ENCODE peak calls at places on chromosomes 12 and 14, in eight cellular contexts. M is A549; Q is CD8-positive, alpha-beta T cell; F is Panc1; S is GM23338; W is body of pancreas; G is thyroid gland; O is K562. P is an unnamed sample.

GRCh38 chr12:51326762-51327439 is 2.9 kb upstream of the BIN2 start:
- DNase-seq in G (no peak), F (no peak), O (peak; percentile 55), W (no peak), Q (no peak), S (no peak), M (no peak), P (no peak)

GRCh38 chr12:4153343-4153892 is 120.1 kb upstream of the CCND2 start:
- DNase-seq in W (no peak), F (no peak), G (no peak), Q (no peak), M (no peak), S (no peak), O (peak; percentile 76), P (no peak)

GRCh38 chr14:75101491-75101890 is 25.4 kb downstream of the NEK9 start:
- DNase-seq in W (no peak), F (no peak), Q (no peak), M (no peak), G (no peak), O (no peak), S (no peak), P (no peak)

GRCh38 chr14:105701456-105702274 is 175.3 kb downstream of the TMEM121 start:
- DNase-seq in W (no peak), O (no peak), S (no peak), F (no peak), G (no peak), Q (no peak), M (no peak), P (no peak)

GRCh38 chr14:58149196-58149595 is 2.8 kb downstream of the ARMH4 start:
- DNase-seq in F (no peak), M (no peak), W (no peak), G (no peak), S (peak; percentile 39), Q (no peak), O (no peak), P (no peak)

GRCh38 chr14:97523936-97524335 is 726.8 kb downstream of the VRK1 start:
- DNase-seq in F (no peak), M (no peak), O (no peak), W (no peak), S (no peak), G (no peak), Q (no peak), P (no peak)

GRCh38 chr14:81423504-81423903 is 23.4 kb upstream of the STON2 start:
- DNase-seq in S (no peak), G (no peak), W (no peak), F (no peak), O (no peak), Q (no peak), M (no peak), P (no peak)

GRCh38 chr12:49483621-49484020 is 55.2 kb upstream of the KCNH3 start:
- DNase-seq in Q (no peak), F (no peak), S (peak; percentile 20), O (no peak), G (no peak), M (no peak), W (no peak), P (no peak)

GRCh38 chr14:106808458-106808857 is 1282.1 kb downstream of the TMEM121 start:
- DNase-seq in Q (no peak), M (no peak), S (no peak), G (no peak), F (no peak), O (no peak), W (no peak), P (no peak)

GRCh38 chr12:57193706-57194245 is 22.8 kb upstream of the NXPH4 start:
- DNase-seq in G (no peak), W (no peak), F (no peak), M (no peak), Q (no peak), O (no peak), S (no peak), P (no peak)

DNA sequence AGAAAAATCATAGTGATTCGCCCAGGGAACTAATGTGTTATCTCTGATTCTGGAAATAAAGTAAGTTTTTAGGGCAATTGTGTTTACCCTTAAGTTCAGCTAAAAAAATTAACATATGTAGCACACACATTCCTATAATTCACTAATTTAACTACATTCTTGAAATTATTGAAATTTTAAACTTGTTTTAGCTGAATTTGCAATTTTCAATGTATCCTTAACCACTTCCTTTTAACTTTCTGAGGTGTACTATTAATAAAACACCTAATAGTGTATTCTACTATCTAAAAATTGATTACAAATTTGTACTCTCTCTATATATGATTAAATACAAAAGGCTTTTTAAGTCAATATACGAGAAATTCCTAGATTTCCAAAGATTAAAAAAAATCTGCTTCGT is 2.2 kb downstream of the KLHL28 start:
- DNase-seq in S (no peak), F (no peak), W (no peak), M (no peak), O (no peak), G (no peak), Q (no peak), P (no peak)
- H3K4me1 ChIP-seq in S (peaks cover 17% of the 10 kb centered on the region), F (peaks cover 9% of the 10 kb centered on the region), W (peaks cover 25% of the 10 kb centered on the region), M (peaks cover 27% of the 10 kb centered on the region), O (no peaks in the 10 kb centered on the region), G (peaks cover 25% of the 10 kb centered on the region), Q (peaks cover 50% of the 10 kb centered on the region), P (no peaks in the 10 kb centered on the region)

DNA sequence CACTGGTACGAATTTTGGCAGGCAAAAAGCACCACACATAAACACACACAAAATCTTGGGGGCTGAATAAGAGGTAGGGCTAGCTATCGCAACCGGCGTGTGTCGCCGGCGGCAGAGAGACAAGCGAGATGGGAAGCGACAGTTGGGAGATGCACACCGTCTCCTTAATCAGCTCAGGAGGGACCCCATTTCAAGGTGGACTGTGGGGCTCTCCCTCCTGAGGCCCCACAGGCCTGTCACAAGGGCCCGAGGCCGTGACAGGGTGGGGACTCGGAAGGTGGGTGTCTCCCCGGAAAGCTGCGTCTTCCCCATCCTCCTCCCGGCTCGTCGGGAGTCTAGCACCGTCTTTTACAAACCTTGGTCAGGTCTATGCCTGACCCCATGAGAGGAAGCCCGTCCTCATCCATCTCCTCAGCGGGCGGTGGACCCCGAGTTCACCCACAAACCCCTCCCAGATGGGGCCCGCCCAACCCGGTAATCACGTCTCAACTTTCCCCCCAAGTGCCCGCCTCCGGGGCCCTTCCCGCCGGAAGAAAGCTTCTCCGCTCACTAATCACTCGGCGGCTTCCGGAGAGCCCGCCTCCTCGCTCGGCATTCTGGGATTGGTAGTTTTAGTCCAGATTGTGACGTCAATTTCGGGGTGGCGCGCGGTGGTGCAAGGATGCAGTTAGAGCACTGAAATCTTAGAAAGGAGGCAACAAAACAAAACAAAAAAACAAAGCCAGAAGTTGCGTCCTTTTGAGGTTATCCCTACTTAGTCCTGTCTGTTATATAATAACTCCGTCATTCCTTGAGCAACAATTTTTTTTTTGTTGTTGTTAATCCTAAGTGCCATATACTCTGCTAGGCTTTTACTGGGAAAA is at the start of gene WASHC3:
- DNase-seq in F (peak; percentile 64), W (peak; percentile 92), O (peak; percentile 90), M (peak; percentile 80), Q (peak; percentile 92), G (peak; percentile 96), S (peak; percentile 98), P (peak; percentile 83)
- H3K27ac ChIP-seq in F (peak within 1 kb of the TSS; percentile 92), W (peak within 1 kb of the TSS; percentile 78), O (peak within 1 kb of the TSS; percentile 70), M (peak within 1 kb of the TSS; percentile 87), Q (peak within 1 kb of the TSS; percentile 90), G (peak within 1 kb of the TSS; percentile 54), S (no peak within 1 kb of the TSS), P (no peak within 1 kb of the TSS)

GRCh38 chr12:115542656-115543055 is 734.8 kb downstream of the MED13L start:
- DNase-seq in M (no peak), F (no peak), W (no peak), S (no peak), O (no peak), Q (no peak), G (no peak), P (no peak)

GRCh38 chr12:115543269-115543668 is 734.2 kb downstream of the MED13L start:
- DNase-seq in G (no peak), S (no peak), Q (no peak), M (no peak), O (no peak), W (no peak), F (no peak), P (no peak)

GRCh38 chr12:115541891-115542361 is 735.6 kb downstream of the MED13L start:
- DNase-seq in O (no peak), F (no peak), S (no peak), W (no peak), Q (no peak), G (no peak), M (no peak), P (no peak)
- H3K4me3 ChIP-seq in O (no peak overlapping the region), F (no peak overlapping the region), S (no peak overlapping the region), W (no peak overlapping the region), Q (no peak overlapping the region), G (no peak overlapping the region), M (no peak overlapping the region), P (no peak overlapping the region)

GRCh38 chr14:23817164-23817767 is 136.3 kb upstream of the DHRS4 start:
- DNase-seq in Q (no peak), G (no peak), F (no peak), M (no peak), O (no peak), S (no peak), W (no peak), P (no peak)

GRCh38 chr14:23814858-23815257 is 138.7 kb upstream of the DHRS4 start:
- DNase-seq in M (no peak), G (no peak), W (no peak), S (no peak), Q (no peak), F (no peak), O (no peak), P (no peak)

GRCh38 chr14:23816371-23816770 is 137.2 kb upstream of the DHRS4 start:
- DNase-seq in G (no peak), Q (no peak), W (no peak), S (no peak), F (no peak), M (no peak), O (no peak), P (no peak)
- H3K4me1 ChIP-seq in G (no peaks in the 10 kb centered on the region), Q (no peaks in the 10 kb centered on the region), W (no peaks in the 10 kb centered on the region), S (no peaks in the 10 kb centered on the region), F (no peaks in the 10 kb centered on the region), M (no peaks in the 10 kb centered on the region), O (no peaks in the 10 kb centered on the region), P (no peaks in the 10 kb centered on the region)

DNA sequence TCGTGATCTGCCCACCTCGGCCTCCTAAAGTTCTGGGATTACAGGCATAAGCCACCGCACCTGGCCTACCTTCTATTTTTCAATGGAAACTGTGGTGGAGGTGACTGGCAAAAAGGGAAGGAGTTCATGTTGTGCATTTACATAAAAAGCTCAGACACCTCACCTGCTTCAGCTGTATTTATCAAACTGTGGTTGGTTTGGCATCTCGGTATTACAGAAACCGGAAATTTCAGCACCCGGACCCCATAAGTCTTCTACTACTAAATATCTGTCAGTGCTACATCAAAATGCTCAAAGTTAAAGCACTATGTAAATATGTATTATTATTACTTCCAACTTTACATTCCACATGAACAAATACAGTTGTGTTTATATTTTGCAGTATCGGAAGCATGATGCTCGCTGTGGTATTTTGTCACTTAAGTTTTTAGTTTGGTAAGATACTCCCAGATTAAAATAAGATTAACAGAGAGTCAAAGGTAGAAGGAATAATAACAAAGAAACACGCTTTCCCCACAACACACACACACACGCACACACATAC is 95.4 kb downstream of the ITPR2 start:
- DNase-seq in G (no peak), O (no peak), F (no peak), W (no peak), S (no peak), Q (no peak), M (no peak), P (no peak)
- H3K27ac ChIP-seq in G (no peak overlapping the region), O (no peak overlapping the region), F (no peak overlapping the region), W (peak overlapping the region; percentile 71), S (no peak overlapping the region), Q (no peak overlapping the region), M (no peak overlapping the region), P (no peak overlapping the region)